ENCODE peak calls at places on chromosomes 3 and 15, in five cellular contexts. One of them, this sample, is unnamed.

GRCh38 chr3:159978353-159978752 is 10.3 kb upstream of the IL12A start:
- DNase-seq in cardiac muscle cell: no peak
- DNase-seq in CD8-positive, alpha-beta memory T cell: no peak
- DNase-seq in adrenal gland: no peak
- DNase-seq in WERI-Rb-1: no peak
- DNase-seq in this sample: no peak

GRCh38 chr15:74387988-74388955 is 20.8 kb upstream of the CYP11A1 start:
- DNase-seq in CD8-positive, alpha-beta memory T cell: no peak
- DNase-seq in adrenal gland: no peak
- DNase-seq in WERI-Rb-1: no peak
- DNase-seq in cardiac muscle cell: no peak
- DNase-seq in this sample: no peak

GRCh38 chr3:156826144-156826895 is at the start of gene LEKR1:
- DNase-seq in WERI-Rb-1: peak; percentile 89
- DNase-seq in CD8-positive, alpha-beta memory T cell: peak; percentile 74
- DNase-seq in adrenal gland: peak; percentile 89
- DNase-seq in cardiac muscle cell: peak; percentile 97
- DNase-seq in this sample: peak; percentile 86

GRCh38 chr15:73633991-73634495 is 854 bp upstream of the NPTN start:
- DNase-seq in CD8-positive, alpha-beta memory T cell: no peak
- DNase-seq in cardiac muscle cell: peak; percentile 90
- DNase-seq in WERI-Rb-1: no peak
- DNase-seq in adrenal gland: no peak
- DNase-seq in this sample: peak; percentile 87

GRCh38 chr3:178562869-178563232 is 26.6 kb downstream of the KCNMB2 start:
- DNase-seq in CD8-positive, alpha-beta memory T cell: no peak
- DNase-seq in cardiac muscle cell: peak; percentile 32
- DNase-seq in WERI-Rb-1: no peak
- DNase-seq in adrenal gland: no peak
- DNase-seq in this sample: no peak

GRCh38 chr15:68492855-68493254 is 60.9 kb upstream of the ITGA11 start:
- DNase-seq in cardiac muscle cell: peak; percentile 46
- DNase-seq in WERI-Rb-1: no peak
- DNase-seq in CD8-positive, alpha-beta memory T cell: no peak
- DNase-seq in adrenal gland: no peak
- DNase-seq in this sample: no peak

GRCh38 chr15:90955911-90956310 is 1.2 kb downstream of the RCCD1 start:
- DNase-seq in cardiac muscle cell: no peak
- DNase-seq in WERI-Rb-1: no peak
- DNase-seq in CD8-positive, alpha-beta memory T cell: no peak
- DNase-seq in adrenal gland: no peak
- DNase-seq in this sample: no peak

GRCh38 chr15:80984856-80985255 is 4.8 kb downstream of the MESD start:
- DNase-seq in adrenal gland: peak; percentile 56
- DNase-seq in WERI-Rb-1: no peak
- DNase-seq in CD8-positive, alpha-beta memory T cell: no peak
- DNase-seq in cardiac muscle cell: no peak
- DNase-seq in this sample: no peak

GRCh38 chr3:139533781-139534443 is 5.6 kb downstream of the RBP1 start:
- DNase-seq in CD8-positive, alpha-beta memory T cell: no peak
- DNase-seq in adrenal gland: peak; percentile 61
- DNase-seq in WERI-Rb-1: peak; percentile 91
- DNase-seq in cardiac muscle cell: peak; percentile 69
- DNase-seq in this sample: peak; percentile 49

GRCh38 chr3:138803006-138803653 is 31.6 kb downstream of the PIK3CB start:
- DNase-seq in adrenal gland: no peak
- DNase-seq in WERI-Rb-1: no peak
- DNase-seq in CD8-positive, alpha-beta memory T cell: no peak
- DNase-seq in cardiac muscle cell: no peak
- DNase-seq in this sample: no peak

GRCh38 chr3:37935756-37936666 is 54.6 kb upstream of the VILL start:
- DNase-seq in adrenal gland: no peak
- DNase-seq in CD8-positive, alpha-beta memory T cell: no peak
- DNase-seq in cardiac muscle cell: peak; percentile 99
- DNase-seq in WERI-Rb-1: no peak
- DNase-seq in this sample: peak; percentile 94

GRCh38 chr15:24955549-24955929 is 752 bp downstream of the SNRPN start:
- DNase-seq in adrenal gland: peak; percentile 28
- DNase-seq in CD8-positive, alpha-beta memory T cell: peak; percentile 30
- DNase-seq in WERI-Rb-1: no peak
- DNase-seq in cardiac muscle cell: no peak
- DNase-seq in this sample: no peak

GRCh38 chr15:78615151-78615589 is 5.6 kb downstream of the CHRNA3 start:
- DNase-seq in adrenal gland: no peak
- DNase-seq in WERI-Rb-1: no peak
- DNase-seq in cardiac muscle cell: no peak
- DNase-seq in CD8-positive, alpha-beta memory T cell: no peak
- DNase-seq in this sample: no peak

GRCh38 chr15:58903232-58903631 is 30.2 kb downstream of the SLTM start:
- DNase-seq in WERI-Rb-1: no peak
- DNase-seq in CD8-positive, alpha-beta memory T cell: no peak
- DNase-seq in adrenal gland: no peak
- DNase-seq in cardiac muscle cell: peak; percentile 33
- DNase-seq in this sample: no peak

GRCh38 chr15:58898150-58898680 is 35.3 kb downstream of the SLTM start:
- DNase-seq in CD8-positive, alpha-beta memory T cell: no peak
- DNase-seq in WERI-Rb-1: no peak
- DNase-seq in cardiac muscle cell: no peak
- DNase-seq in adrenal gland: no peak
- DNase-seq in this sample: no peak

DNA sequence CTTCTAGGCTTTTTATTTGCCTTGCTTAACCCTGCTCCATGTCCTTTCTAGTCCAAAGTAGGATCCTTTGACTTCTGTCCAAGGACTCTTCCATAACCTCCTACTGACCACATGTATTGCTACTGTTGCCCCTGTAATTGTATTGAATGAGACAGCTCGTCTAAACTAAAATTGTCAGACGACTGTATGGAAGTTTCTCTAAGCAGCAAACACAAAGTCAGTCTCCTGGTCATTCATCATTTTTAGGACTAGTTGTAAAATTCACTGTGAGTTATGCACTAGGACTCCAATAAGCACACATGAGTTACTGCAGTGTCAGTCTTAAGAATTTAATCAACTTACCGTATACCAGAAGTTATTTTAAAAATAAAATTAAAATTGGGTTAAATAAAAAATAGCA is 32.9 kb downstream of the SLTM start:
- DNase-seq in adrenal gland: no peak
- DNase-seq in CD8-positive, alpha-beta memory T cell: no peak
- DNase-seq in WERI-Rb-1: no peak
- DNase-seq in cardiac muscle cell: no peak
- DNase-seq in this sample: no peak
- H3K36me3 ChIP-seq in adrenal gland: no peaks in the 10 kb centered on the region
- H3K36me3 ChIP-seq in CD8-positive, alpha-beta memory T cell: peaks cover 35% of the 10 kb centered on the region
- H3K36me3 ChIP-seq in WERI-Rb-1: peaks cover 55% of the 10 kb centered on the region
- H3K36me3 ChIP-seq in cardiac muscle cell: peaks cover 50% of the 10 kb centered on the region
- H3K36me3 ChIP-seq in this sample: peaks cover 65% of the 10 kb centered on the region

DNA sequence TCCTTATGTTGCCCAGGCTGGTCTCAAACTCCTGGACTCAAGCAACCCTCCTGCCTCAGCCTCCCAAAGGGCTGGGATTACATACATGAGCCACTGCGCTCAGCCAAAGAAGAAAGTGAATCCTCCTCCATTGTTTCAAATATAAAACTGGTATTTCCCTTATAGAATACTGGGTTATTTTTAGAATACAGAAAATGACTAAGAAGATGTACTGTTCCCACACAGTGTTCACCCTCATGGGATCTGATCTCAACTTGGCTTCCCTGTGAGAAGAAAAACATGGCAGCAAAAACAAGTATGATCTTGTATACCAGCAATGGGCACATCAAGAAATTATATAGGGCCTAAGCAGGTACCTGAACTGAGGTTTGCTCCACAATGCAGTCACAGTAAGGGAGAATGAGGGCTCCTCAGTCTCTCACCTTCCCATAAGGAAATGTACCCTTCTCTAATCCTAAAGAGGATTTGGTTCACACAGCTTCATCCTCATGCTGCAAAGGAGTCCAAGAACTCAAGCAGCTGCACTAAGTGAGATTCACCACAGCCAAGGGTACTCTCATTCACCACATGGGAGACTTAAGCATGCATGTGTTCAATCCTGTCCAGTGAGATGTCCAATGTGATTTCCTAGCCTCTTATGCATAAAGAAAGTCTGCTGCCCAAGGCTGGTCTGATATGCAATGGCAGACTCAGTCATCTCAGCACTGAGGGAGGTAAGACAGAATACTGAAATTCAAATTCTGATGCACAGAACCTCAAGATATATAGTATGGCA is 25.8 kb downstream of the USP4 start:
- DNase-seq in WERI-Rb-1: peak; percentile 20
- DNase-seq in cardiac muscle cell: peak; percentile 9
- DNase-seq in CD8-positive, alpha-beta memory T cell: no peak
- DNase-seq in adrenal gland: no peak
- DNase-seq in this sample: no peak
- H3K36me3 ChIP-seq in WERI-Rb-1: peaks cover 43% of the 10 kb centered on the region
- H3K36me3 ChIP-seq in cardiac muscle cell: peaks cover 40% of the 10 kb centered on the region
- H3K36me3 ChIP-seq in CD8-positive, alpha-beta memory T cell: peaks cover 33% of the 10 kb centered on the region
- H3K36me3 ChIP-seq in adrenal gland: no peaks in the 10 kb centered on the region
- H3K36me3 ChIP-seq in this sample: peaks cover 58% of the 10 kb centered on the region

DNA sequence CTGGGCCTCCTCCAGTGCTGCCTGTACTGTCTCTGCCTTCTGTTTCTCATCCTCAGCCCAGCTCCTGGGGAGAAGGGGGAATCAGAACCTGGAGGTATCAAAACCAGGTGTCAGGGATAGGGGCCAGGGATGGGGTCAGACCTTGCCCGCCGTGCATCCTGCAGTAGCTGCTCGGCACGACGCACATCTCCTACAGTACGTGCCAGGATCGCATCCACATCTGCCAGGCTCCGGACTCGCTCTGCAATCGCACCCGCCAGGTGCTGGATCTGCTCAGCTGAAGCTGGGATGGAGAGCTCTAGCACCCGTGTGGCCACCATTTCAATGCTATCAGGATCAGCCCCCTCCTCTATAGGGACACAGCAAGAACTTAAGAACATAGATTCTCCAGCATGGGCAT is 1.4 kb upstream of the USP19 start:
- DNase-seq in cardiac muscle cell: no peak
- DNase-seq in CD8-positive, alpha-beta memory T cell: no peak
- DNase-seq in WERI-Rb-1: no peak
- DNase-seq in adrenal gland: no peak
- DNase-seq in this sample: no peak
- H3K36me3 ChIP-seq in cardiac muscle cell: peaks cover 41% of the 10 kb centered on the region
- H3K36me3 ChIP-seq in CD8-positive, alpha-beta memory T cell: peaks cover 11% of the 10 kb centered on the region
- H3K36me3 ChIP-seq in WERI-Rb-1: peaks cover 38% of the 10 kb centered on the region
- H3K36me3 ChIP-seq in adrenal gland: no peaks in the 10 kb centered on the region
- H3K36me3 ChIP-seq in this sample: peaks cover 93% of the 10 kb centered on the region

GRCh38 chr3:52084216-52084945 is 28.0 kb upstream of the DUSP7 start:
- DNase-seq in CD8-positive, alpha-beta memory T cell: no peak
- DNase-seq in WERI-Rb-1: no peak
- DNase-seq in cardiac muscle cell: no peak
- DNase-seq in adrenal gland: no peak
- DNase-seq in this sample: no peak

GRCh38 chr3:52084954-52085730 is 28.8 kb upstream of the DUSP7 start:
- DNase-seq in adrenal gland: no peak
- DNase-seq in CD8-positive, alpha-beta memory T cell: no peak
- DNase-seq in WERI-Rb-1: no peak
- DNase-seq in cardiac muscle cell: no peak
- DNase-seq in this sample: no peak

GRCh38 chr3:52083556-52084087 is 27.3 kb upstream of the DUSP7 start:
- DNase-seq in CD8-positive, alpha-beta memory T cell: no peak
- DNase-seq in WERI-Rb-1: no peak
- DNase-seq in cardiac muscle cell: no peak
- DNase-seq in adrenal gland: no peak
- DNase-seq in this sample: no peak

GRCh38 chr3:52080830-52081719 is 24.7 kb upstream of the DUSP7 start:
- DNase-seq in CD8-positive, alpha-beta memory T cell: no peak
- DNase-seq in cardiac muscle cell: no peak
- DNase-seq in WERI-Rb-1: no peak
- DNase-seq in adrenal gland: no peak
- DNase-seq in this sample: no peak

GRCh38 chr3:52082951-52083350 is 26.6 kb upstream of the DUSP7 start:
- DNase-seq in adrenal gland: no peak
- DNase-seq in CD8-positive, alpha-beta memory T cell: no peak
- DNase-seq in cardiac muscle cell: no peak
- DNase-seq in WERI-Rb-1: no peak
- DNase-seq in this sample: no peak
- H3K36me3 ChIP-seq in adrenal gland: no peaks in the 10 kb centered on the region
- H3K36me3 ChIP-seq in CD8-positive, alpha-beta memory T cell: no peaks in the 10 kb centered on the region
- H3K36me3 ChIP-seq in cardiac muscle cell: no peaks in the 10 kb centered on the region
- H3K36me3 ChIP-seq in WERI-Rb-1: no peaks in the 10 kb centered on the region
- H3K36me3 ChIP-seq in this sample: peaks cover 10% of the 10 kb centered on the region

DNA sequence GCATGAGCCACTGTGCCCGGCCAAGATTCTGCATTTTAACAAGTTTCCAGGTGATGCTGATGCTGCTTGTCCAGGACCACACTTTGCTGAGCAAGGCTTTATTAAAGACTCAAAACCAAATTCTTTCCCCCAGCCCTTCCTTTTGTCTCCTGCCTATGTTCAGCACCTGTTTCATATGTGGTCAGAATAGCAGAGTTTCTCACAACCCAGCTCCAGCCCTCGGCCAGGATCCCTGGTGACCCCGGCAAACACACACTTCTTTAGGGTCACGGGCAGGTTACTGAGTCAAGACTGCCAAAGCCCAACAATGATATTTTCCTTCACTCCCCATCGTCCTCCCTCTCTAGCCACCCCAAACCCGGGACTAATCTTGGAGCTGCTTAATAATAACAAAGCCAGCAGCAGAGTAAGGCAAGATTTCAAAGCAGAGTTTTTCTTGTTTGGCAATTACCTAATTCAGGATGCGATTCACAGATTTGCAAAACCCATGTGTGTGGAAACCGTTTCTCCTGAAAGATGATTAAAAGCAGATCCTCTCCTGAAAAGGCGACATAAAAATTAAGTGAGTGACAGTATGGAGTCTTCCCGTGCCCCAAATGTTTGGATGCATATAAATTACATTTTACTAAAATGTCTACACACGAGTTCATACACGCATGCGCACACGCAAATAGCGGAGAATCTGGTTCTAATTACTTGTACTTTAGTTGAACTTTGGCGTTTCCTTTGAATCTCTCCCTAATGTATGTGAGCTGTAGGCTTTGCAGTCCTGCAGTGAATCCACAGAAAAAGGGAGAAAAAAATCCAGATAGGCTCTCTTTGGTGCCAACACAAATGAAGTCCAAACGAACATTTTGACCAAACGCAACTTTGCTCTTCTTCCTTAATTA is 25.7 kb downstream of the RARB start:
- DNase-seq in WERI-Rb-1: no peak
- DNase-seq in cardiac muscle cell: peak; percentile 89
- DNase-seq in CD8-positive, alpha-beta memory T cell: no peak
- DNase-seq in adrenal gland: no peak
- DNase-seq in this sample: peak; percentile 57
- H3K36me3 ChIP-seq in WERI-Rb-1: no peaks in the 10 kb centered on the region
- H3K36me3 ChIP-seq in cardiac muscle cell: no peaks in the 10 kb centered on the region
- H3K36me3 ChIP-seq in CD8-positive, alpha-beta memory T cell: no peaks in the 10 kb centered on the region
- H3K36me3 ChIP-seq in adrenal gland: no peaks in the 10 kb centered on the region
- H3K36me3 ChIP-seq in this sample: no peaks in the 10 kb centered on the region